ENCODE peak calls at places on chromosomes 4 and X, in ten cellular contexts. C is body of pancreas, G is PC-3, S is left lung, Y is dorsolateral prefrontal cortex, P is pancreas, T is HCT116, O is osteoblast, R is choroid plexus epithelial cell, U is left ventricle myocardium inferior. V is an unnamed sample.

GRCh38 chrX:2342878-2343277 is 157.9 kb downstream of the DHRSX start:
- DNase-seq in G (no peak), T (no peak), R (peak), U (no peak), O (no peak), S (no peak), Y (no peak), P (no peak), C (no peak), V (peak)

GRCh38 chrX:140360284-140360683 is 144.6 kb downstream of the SOX3 start:
- DNase-seq in Y (no peak), O (no peak), T (no peak), G (no peak), C (no peak), R (no peak), P (no peak), U (no peak), S (no peak), V (no peak)

GRCh38 chr4:152956650-152957436 is 20.7 kb downstream of the FHDC1 start:
- DNase-seq in P (no peak), T (no peak), G (no peak), Y (no peak), O (peak), C (no peak), S (no peak), R (peak), U (no peak), V (peak)

GRCh38 chrX:106726485-106727437 is at the start of gene RNF128:
- DNase-seq in G (peak), R (peak), C (peak), P (peak), U (no peak), T (peak), S (peak), Y (peak), O (peak), V (peak)

GRCh38 chrX:3451566-3451965 is 105.1 kb upstream of the MXRA5 start:
- DNase-seq in P (no peak), O (no peak), T (no peak), R (peak), C (no peak), Y (no peak), U (no peak), G (no peak), S (no peak), V (peak)

GRCh38 chrX:151680805-151681204 is 14.5 kb upstream of the PRRG3 start:
- DNase-seq in Y (peak), T (peak), O (no peak), S (no peak), U (no peak), R (peak), P (peak), G (peak), C (peak), V (peak)

GRCh38 chr4:130071746-130072145 is 975.8 kb downstream of the C4orf33 start:
- DNase-seq in T (no peak), U (no peak), C (no peak), O (no peak), G (no peak), S (no peak), R (no peak), Y (no peak), P (no peak), V (no peak)

GRCh38 chrX:82589410-82589809 is 918.7 kb upstream of the POU3F4 start:
- DNase-seq in Y (no peak), T (peak), U (no peak), O (no peak), S (no peak), C (no peak), G (peak), P (no peak), R (peak), V (peak)

GRCh38 chrX:78822157-78822683 is 74.7 kb downstream of the LPAR4 start:
- DNase-seq in S (no peak), R (no peak), G (no peak), O (no peak), U (no peak), Y (no peak), P (no peak), C (no peak), T (no peak), V (no peak)

GRCh38 chrX:110208092-110208491 is 109.8 kb downstream of the AMMECR1 start:
- DNase-seq in O (no peak), U (no peak), R (no peak), T (no peak), S (no peak), P (no peak), Y (no peak), C (no peak), G (peak), V (no peak)

GRCh38 chr4:81891005-81891795 is 419.5 kb upstream of the RASGEF1B start:
- DNase-seq in Y (no peak), O (no peak), S (no peak), P (no peak), G (no peak), T (no peak), C (no peak), R (no peak), U (no peak), V (no peak)

GRCh38 chr4:38310446-38311043 is 350.3 kb downstream of the PTTG2 start:
- DNase-seq in S (no peak), C (no peak), G (no peak), O (no peak), P (no peak), R (no peak), U (no peak), T (no peak), Y (no peak), V (no peak)

GRCh38 chr4:147355849-147356248 is 125.0 kb upstream of the EDNRA start:
- DNase-seq in C (no peak), O (peak), S (no peak), P (no peak), Y (no peak), U (no peak), T (no peak), G (peak), R (peak), V (peak)

GRCh38 chr4:142420461-142421095 is 425.5 kb downstream of the INPP4B start:
- DNase-seq in P (no peak), R (no peak), T (no peak), O (no peak), S (no peak), C (no peak), U (no peak), G (no peak), Y (no peak), V (no peak)

GRCh38 chr4:38924266-38924827 is 56.7 kb downstream of the FAM114A1 start:
- DNase-seq in S (no peak), R (no peak), G (no peak), C (no peak), P (no peak), O (no peak), U (no peak), Y (no peak), T (no peak), V (no peak)

GRCh38 chr4:179867300-179867878 is 2375.8 kb upstream of the TENM3 start:
- DNase-seq in G (peak), R (peak), P (no peak), U (no peak), Y (peak), S (peak), O (no peak), C (peak), T (peak), V (peak)

GRCh38 chr4:181147421-181147951 is 1095.7 kb upstream of the TENM3 start:
- DNase-seq in S (no peak), G (no peak), U (no peak), O (no peak), T (no peak), P (no peak), C (no peak), R (no peak), Y (no peak), V (no peak)

GRCh38 chr4:142331646-142332045 is 514.5 kb downstream of the INPP4B start:
- DNase-seq in G (no peak), U (no peak), O (peak), C (no peak), P (no peak), S (no peak), R (peak), Y (no peak), T (no peak), V (no peak)

GRCh38 chr4:140691369-140691768 is 64.8 kb downstream of the TBC1D9 start:
- DNase-seq in R (peak), C (no peak), S (no peak), O (no peak), G (peak), P (no peak), U (no peak), T (no peak), Y (no peak), V (peak)

GRCh38 chr4:79823148-79823763 is 249.8 kb downstream of the ANTXR2 start:
- DNase-seq in Y (no peak), C (no peak), U (no peak), P (no peak), S (no peak), T (no peak), G (peak), O (no peak), R (peak), V (peak)

GRCh38 chr4:17665852-17666251 is 51.4 kb downstream of the MED28 start:
- DNase-seq in U (no peak), S (no peak), G (no peak), O (no peak), R (no peak), C (no peak), Y (no peak), P (no peak), T (no peak), V (no peak)

GRCh38 chrX:45771114-45771513 is 570.4 kb upstream of the DIPK2B start:
- DNase-seq in G (peak), T (peak), U (no peak), S (peak), Y (no peak), O (peak), C (no peak), R (peak), P (no peak), V (peak)

GRCh38 chr4:1195109-1195671 is 22.8 kb upstream of the SPON2 start:
- DNase-seq in R (no peak), O (peak), T (no peak), C (no peak), G (no peak), P (no peak), U (no peak), Y (peak), S (peak), V (no peak)

GRCh38 chrX:85288992-85289723 is 45.4 kb downstream of the ZNF711 start:
- DNase-seq in Y (no peak), P (no peak), U (no peak), G (no peak), C (no peak), R (no peak), T (no peak), O (peak), S (no peak), V (no peak)

GRCh38 chr4:115090483-115091075 is 22.8 kb downstream of the NDST4 start:
- DNase-seq in R (peak), Y (no peak), O (no peak), U (no peak), C (no peak), G (peak), S (no peak), T (peak), P (no peak), V (peak)

GRCh38 chr4:41747230-41748055 is 1.1 kb downstream of the PHOX2B start:
- DNase-seq in R (no peak), T (no peak), O (peak), U (no peak), Y (no peak), S (no peak), C (no peak), G (no peak), P (no peak), V (no peak)

GRCh38 chrX:134623293-134624045 is 34.8 kb downstream of the PLAC1 start:
- DNase-seq in Y (no peak), G (peak), U (no peak), T (no peak), S (no peak), O (no peak), C (no peak), R (peak), P (no peak), V (peak)

GRCh38 chr4:182137343-182137742 is 105.9 kb upstream of the TENM3 start:
- DNase-seq in S (no peak), P (no peak), C (no peak), T (no peak), Y (no peak), U (no peak), O (peak), G (no peak), R (peak), V (no peak)

GRCh38 chrX:3461824-3462508 is 115.5 kb upstream of the MXRA5 start:
- DNase-seq in C (no peak), P (no peak), U (no peak), Y (no peak), O (no peak), R (peak), S (no peak), T (no peak), G (no peak), V (no peak)

GRCh38 chrX:17525266-17525665 is 150.3 kb downstream of the NHS start:
- DNase-seq in C (no peak), U (no peak), R (no peak), Y (no peak), S (no peak), T (no peak), O (peak), P (no peak), G (no peak), V (no peak)

DNA sequence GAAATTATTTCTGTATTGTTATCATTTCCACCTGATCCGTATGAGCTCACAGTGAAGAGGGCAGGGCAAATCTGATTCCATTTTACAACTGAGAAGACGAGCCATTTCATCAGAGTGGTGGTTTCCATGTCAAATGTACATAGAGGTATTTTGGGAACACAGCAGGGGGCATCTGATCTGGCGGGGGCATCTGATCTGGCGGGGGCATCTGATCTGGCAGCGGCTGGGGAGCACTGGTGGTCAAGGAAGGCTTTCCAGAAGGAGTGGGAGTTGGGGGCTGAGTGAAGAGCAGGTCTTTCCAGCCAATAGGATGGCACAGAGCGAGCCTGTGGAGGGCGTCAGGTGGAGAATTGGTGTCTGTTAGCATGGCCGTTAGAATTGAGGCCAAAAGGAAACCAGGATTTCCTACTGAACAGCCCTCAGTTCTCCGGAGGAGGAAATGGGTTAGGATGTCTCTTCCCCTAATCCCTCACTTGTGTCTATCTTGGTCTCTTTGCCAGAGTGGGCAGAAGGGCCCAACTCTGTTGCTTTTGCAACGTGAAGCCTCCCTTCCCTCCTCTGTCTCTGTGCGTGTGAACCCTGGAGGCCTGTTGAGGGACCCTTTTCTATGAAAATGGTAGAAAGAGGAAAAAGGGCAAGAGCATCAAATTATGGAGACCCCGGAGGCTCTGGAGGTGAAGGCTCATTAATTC is 41.3 kb downstream of the RHOH start:
- DNase-seq in C (no peak), U (no peak), Y (no peak), T (no peak), R (no peak), O (no peak), P (no peak), G (no peak), S (no peak), V (no peak)
- H3K4me3 ChIP-seq in C (no peak), U (no peak), Y (no peak), T (no peak), R (no peak), O (no peak), P (no peak), G (no peak), S (peak), V (no peak)

GRCh38 chrX:130105226-130105625 is 5.1 kb downstream of the ELF4 start:
- DNase-seq in Y (no peak), T (no peak), S (no peak), P (no peak), U (no peak), C (no peak), O (no peak), R (peak), G (no peak), V (no peak)
- H3K4me3 ChIP-seq in Y (no peak), T (no peak), S (no peak), P (no peak), U (no peak), C (no peak), O (no peak), R (no peak), G (no peak), V (no peak)

DNA sequence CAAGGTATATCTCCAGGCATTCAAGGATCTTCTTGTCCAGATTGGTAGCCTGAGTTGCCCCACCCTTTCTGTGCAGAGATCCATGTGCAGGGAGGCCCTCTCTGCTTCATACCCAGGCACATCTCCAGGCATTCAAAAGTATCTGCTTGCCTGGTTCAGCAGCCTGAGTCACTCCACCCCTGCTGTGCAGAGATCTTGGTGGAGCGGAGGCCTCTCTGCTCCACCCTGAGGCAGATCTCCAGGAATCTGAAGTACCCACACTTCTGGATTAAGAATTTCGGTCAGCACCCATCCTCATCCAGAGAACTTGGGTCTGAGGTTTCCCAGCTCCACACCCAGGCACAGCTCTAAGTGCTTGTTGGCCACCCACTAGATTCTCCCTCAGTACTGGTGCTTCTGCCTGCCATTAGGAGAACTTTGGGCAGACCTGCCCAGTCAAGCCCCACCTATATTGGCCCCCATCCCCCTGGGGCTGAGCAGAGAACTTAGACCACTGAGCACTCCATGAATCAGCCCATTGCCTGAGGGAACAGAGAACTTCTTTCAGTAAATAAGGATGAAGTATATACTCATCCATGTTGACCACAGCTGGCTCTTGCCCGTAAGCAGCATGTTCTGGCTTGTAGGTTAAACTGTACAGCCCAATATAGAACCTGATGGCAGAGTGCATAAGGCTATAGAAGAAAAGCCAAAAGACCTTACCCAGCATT is 199.5 kb upstream of the ZCCHC13 start:
- DNase-seq in Y (no peak), O (peak), T (peak), G (peak), P (no peak), C (no peak), S (no peak), U (no peak), R (peak), V (no peak)
- H3K4me3 ChIP-seq in Y (no peak), O (no peak), T (no peak), G (no peak), P (no peak), C (no peak), S (no peak), U (no peak), R (no peak), V (no peak)

DNA sequence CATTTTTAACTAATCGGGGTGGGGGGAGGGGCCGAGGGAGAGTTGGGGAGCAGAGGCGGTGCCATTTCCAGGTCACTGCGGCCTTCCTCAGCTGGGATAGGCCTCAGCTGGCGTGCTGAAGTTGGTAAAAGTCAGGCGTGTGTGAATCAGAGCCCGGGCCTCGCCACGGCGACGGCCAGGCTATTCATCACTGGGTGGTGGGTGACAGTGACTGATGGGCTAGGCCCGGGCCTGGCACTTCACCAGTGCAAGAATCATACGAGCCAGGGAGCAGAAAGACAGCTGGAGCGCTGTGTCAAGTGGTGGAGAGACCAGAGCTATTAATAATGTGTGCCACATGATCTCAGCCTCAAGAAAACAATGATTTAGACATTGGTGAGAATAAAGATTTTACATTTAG is 174.2 kb downstream of the NKX6-1 start:
- DNase-seq in T (no peak), U (no peak), S (no peak), Y (peak), G (no peak), P (no peak), O (no peak), R (no peak), C (no peak), V (no peak)
- H3K4me3 ChIP-seq in T (no peak), U (no peak), S (no peak), Y (no peak), G (no peak), P (no peak), O (no peak), R (no peak), C (no peak), V (no peak)

DNA sequence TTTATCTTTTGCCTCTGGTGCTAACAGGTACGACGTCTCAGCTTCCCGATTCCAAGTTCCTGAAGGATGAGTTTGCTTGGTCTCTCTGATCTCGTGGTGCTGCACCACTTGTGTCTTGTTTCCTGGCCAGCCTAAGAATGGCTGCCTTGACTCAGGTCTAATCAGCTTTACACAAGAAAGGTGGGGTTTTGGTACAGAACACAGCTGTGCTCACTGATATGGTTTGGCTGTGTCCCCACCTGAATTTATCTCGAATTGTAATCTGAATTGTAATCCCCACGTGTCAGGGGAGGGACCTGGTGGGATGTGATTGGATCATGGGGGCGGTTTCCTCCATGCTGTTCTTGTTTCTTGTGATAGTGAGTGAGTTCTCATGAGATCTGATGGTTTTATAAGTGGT is 305.3 kb upstream of the NOCT start:
- DNase-seq in G (no peak), S (no peak), T (no peak), C (no peak), R (no peak), O (no peak), Y (no peak), U (no peak), P (no peak), V (no peak)
- H3K4me3 ChIP-seq in G (no peak), S (no peak), T (no peak), C (no peak), R (no peak), O (no peak), Y (no peak), U (no peak), P (no peak), V (no peak)

GRCh38 chr4:186081202-186081807 is 12.3 kb downstream of the TLR3 start:
- DNase-seq in R (no peak), Y (no peak), C (no peak), S (no peak), G (no peak), T (no peak), U (no peak), O (no peak), P (no peak), V (no peak)

GRCh38 chr4:186079698-186080097 is 10.7 kb downstream of the TLR3 start:
- DNase-seq in T (no peak), Y (no peak), G (no peak), C (no peak), U (no peak), P (no peak), S (no peak), R (no peak), O (no peak), V (no peak)

GRCh38 chr4:186074189-186074588 is 5.2 kb downstream of the TLR3 start:
- DNase-seq in T (no peak), G (no peak), U (no peak), Y (no peak), S (peak), C (no peak), R (peak), P (no peak), O (no peak), V (no peak)

GRCh38 chr4:186078977-186079697 is 10.2 kb downstream of the TLR3 start:
- DNase-seq in R (peak), O (no peak), S (no peak), U (no peak), P (no peak), G (peak), T (no peak), C (no peak), Y (no peak), V (no peak)
- H3K4me3 ChIP-seq in R (no peak), O (no peak), S (no peak), U (no peak), P (no peak), G (no peak), T (no peak), C (no peak), Y (no peak), V (no peak)